ENCODE peak calls at places on chromosome 1, in ten cellular contexts. R, X, J, D, W, L, V, E, S and Q are unnamed samples.

GRCh38 chr1:115838426-115838804 is 2.5 kb downstream of the NHLH2 start:
- DNase-seq in R (no peak), X (no peak), J (no peak), D (no peak), W (no peak), L (no peak), V (no peak), E (no peak), S (no peak), Q (peak; percentile 44)

GRCh38 chr1:235557495-235557894 is 53.2 kb upstream of the B3GALNT2 start:
- DNase-seq in R (no peak), X (no peak), J (no peak), D (no peak), W (no peak), L (no peak), V (no peak), E (no peak), S (peak; percentile 54), Q (no peak)

GRCh38 chr1:175268720-175269119 is 76.1 kb upstream of the KIAA0040 start:
- DNase-seq in R (no peak), X (no peak), J (no peak), D (no peak), W (peak; percentile 86), L (peak; percentile 73), V (no peak), E (no peak), S (no peak), Q (no peak)

GRCh38 chr1:66335859-66336640 is 197.9 kb upstream of the SGIP1 start:
- DNase-seq in R (no peak), X (no peak), J (peak; percentile 68), D (peak; percentile 73), W (no peak), L (no peak), V (no peak), E (no peak), S (peak; percentile 89), Q (peak; percentile 59)

GRCh38 chr1:43879996-43880395 is 53.6 kb upstream of the ARTN start:
- DNase-seq in R (no peak), X (no peak), J (no peak), D (no peak), W (no peak), L (no peak), V (no peak), E (no peak), S (no peak), Q (no peak)

GRCh38 chr1:243765676-243766075 is 84.4 kb downstream of the AKT3 start:
- DNase-seq in R (no peak), X (no peak), J (no peak), D (no peak), W (no peak), L (no peak), V (no peak), E (no peak), S (no peak), Q (no peak)

GRCh38 chr1:96763514-96763913 is 41.9 kb downstream of the PTBP2 start:
- DNase-seq in R (no peak), X (no peak), J (no peak), D (no peak), W (no peak), L (no peak), V (no peak), E (no peak), S (no peak), Q (no peak)

GRCh38 chr1:160285506-160285905 is 573 bp upstream of the PEX19 start:
- DNase-seq in R (no peak), X (no peak), J (no peak), D (peak; percentile 53), W (no peak), L (no peak), V (peak; percentile 31), E (no peak), S (no peak), Q (no peak)

GRCh38 chr1:149993764-149994163 is 16.8 kb downstream of the OTUD7B start:
- DNase-seq in R (no peak), X (no peak), J (no peak), D (no peak), W (no peak), L (no peak), V (no peak), E (no peak), S (no peak), Q (no peak)

GRCh38 chr1:243609698-243610097 is 240.3 kb downstream of the AKT3 start:
- DNase-seq in R (no peak), X (no peak), J (no peak), D (no peak), W (no peak), L (no peak), V (no peak), E (no peak), S (no peak), Q (no peak)

GRCh38 chr1:34050711-34051485 is 114.1 kb downstream of the CSMD2 start:
- DNase-seq in R (no peak), X (no peak), J (no peak), D (no peak), W (no peak), L (no peak), V (no peak), E (no peak), S (no peak), Q (no peak)

GRCh38 chr1:199856381-199856780 is 171.1 kb upstream of the NR5A2 start:
- DNase-seq in R (no peak), X (no peak), J (no peak), D (no peak), W (no peak), L (no peak), V (no peak), E (no peak), S (no peak), Q (no peak)

GRCh38 chr1:31764307-31765040 is at the start of gene ADGRB2:
- DNase-seq in R (no peak), X (no peak), J (no peak), D (peak; percentile 66), W (no peak), L (peak; percentile 25), V (peak; percentile 60), E (no peak), S (peak; percentile 40), Q (peak; percentile 73)

GRCh38 chr1:121587777-121588176 is 403.0 kb downstream of the SRGAP2C start:
- DNase-seq in R (no peak), X (no peak), J (no peak), D (no peak), W (peak; percentile 70), L (peak; percentile 85), V (no peak), E (no peak), S (no peak), Q (no peak)

GRCh38 chr1:233485385-233485784 is 128.5 kb upstream of the KCNK1 start:
- DNase-seq in R (no peak), X (no peak), J (no peak), D (no peak), W (no peak), L (no peak), V (no peak), E (no peak), S (no peak), Q (no peak)

GRCh38 chr1:165828103-165828558 is 717 bp downstream of the UCK2 start:
- DNase-seq in R (no peak), X (no peak), J (peak; percentile 67), D (peak; percentile 72), W (no peak), L (peak; percentile 55), V (peak; percentile 61), E (peak; percentile 10), S (peak; percentile 52), Q (peak; percentile 79)
- TF ChIP-seq CTCF in R (no peak), X (no peak), J (no peak), D (no peak), W (no peak), L (peak; percentile 25), V (no peak), E (no peak), S (no peak), Q (no peak)

GRCh38 chr1:94528271-94528670 is 13.3 kb downstream of the F3 start:
- DNase-seq in R (no peak), X (no peak), J (no peak), D (no peak), W (peak; percentile 70), L (no peak), V (no peak), E (no peak), S (no peak), Q (no peak)
- TF ChIP-seq CTCF in R (no peak), X (no peak), J (no peak), D (no peak), W (peak; percentile 53), L (peak; percentile 12), V (no peak), E (no peak), S (no peak), Q (no peak)

DNA sequence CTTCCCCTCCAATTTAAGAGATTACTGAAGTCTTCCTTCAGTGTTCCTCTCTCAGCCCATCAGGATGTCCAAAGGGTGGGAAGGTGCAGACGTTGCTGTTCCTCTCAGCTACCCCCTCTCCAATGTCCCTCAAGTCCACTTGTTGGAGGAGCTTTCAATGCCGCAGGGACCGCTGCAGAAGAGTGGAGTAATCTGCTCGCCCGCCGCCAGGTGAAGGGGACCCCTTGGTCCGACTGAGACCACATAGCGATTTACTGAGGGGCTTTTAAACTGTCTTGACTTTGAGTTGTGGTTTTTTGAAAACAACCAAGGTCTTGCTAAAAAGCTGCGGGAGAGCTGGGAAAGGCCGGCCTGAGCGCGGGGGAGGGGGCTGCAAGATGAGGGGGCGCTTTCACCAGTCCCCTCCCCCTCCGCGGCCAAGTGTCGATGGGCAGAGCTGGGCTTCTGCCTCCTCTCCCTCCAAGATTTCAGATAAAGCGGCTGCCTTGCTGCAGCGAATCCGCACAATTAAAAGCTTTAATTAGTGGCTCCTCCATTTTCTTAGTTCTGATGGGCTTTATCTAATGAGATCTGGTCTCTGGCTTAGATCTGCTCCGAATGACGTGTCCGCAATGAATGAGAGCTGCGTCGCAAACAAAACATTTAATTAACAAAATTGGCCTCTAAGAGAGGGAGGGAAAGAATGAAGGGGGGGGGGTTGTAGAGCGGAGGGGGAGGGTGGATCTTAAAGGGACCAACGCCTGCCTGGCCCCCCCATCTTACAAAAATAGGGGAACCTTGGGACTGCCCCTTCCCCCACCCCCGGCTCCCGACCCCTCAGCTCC is 5.9 kb downstream of the LMO4 start:
- DNase-seq in R (no peak), X (no peak), J (peak; percentile 11), D (peak; percentile 64), W (no peak), L (peak; percentile 17), V (peak; percentile 33), E (peak; percentile 37), S (peak; percentile 13), Q (peak; percentile 21)
- TF ChIP-seq CTCF in R (peak; percentile 44), X (no peak), J (no peak), D (no peak), W (no peak), L (no peak), V (no peak), E (peak; percentile 22), S (no peak), Q (no peak)

GRCh38 chr1:86507935-86508582 is 38.8 kb upstream of the CLCA4 start:
- DNase-seq in R (no peak), X (no peak), J (no peak), D (no peak), W (no peak), L (peak; percentile 50), V (no peak), E (no peak), S (peak; percentile 36), Q (no peak)
- TF ChIP-seq CTCF in R (peak; percentile 50), X (peak; percentile 47), J (peak; percentile 23), D (peak; percentile 47), W (peak; percentile 72), L (peak; percentile 66), V (no peak), E (peak; percentile 39), S (peak; percentile 50), Q (no peak)